ENCODE peak calls at places on chromosomes 3 and 15, in five cellular contexts. One of them, this sample, is unnamed.

GRCh38 chr15:36691596-36691995 is 112.2 kb downstream of the CDIN1 start:
- DNase-seq in activated effector memory CD4-positive, alpha-beta T cell treated with anti-CD3 and anti-CD28 coated beads, Interleukin-2, amount 50 U/mL, for 16 hours: no peak
- DNase-seq in stimulated activated CD4-positive, alpha-beta T cell treated with anti-CD3 and anti-CD28 coated beads, Interleukin-15, amount 100 ng/mL, for 1 hour: no peak
- DNase-seq in iris pigment epithelial cell: no peak
- DNase-seq in type B pancreatic cell: no peak
- DNase-seq in this sample: no peak

GRCh38 chr15:52136471-52136993 is 24.0 kb upstream of the BCL2L10 start:
- DNase-seq in activated effector memory CD4-positive, alpha-beta T cell treated with anti-CD3 and anti-CD28 coated beads, Interleukin-2, amount 50 U/mL, for 16 hours: no peak
- DNase-seq in stimulated activated CD4-positive, alpha-beta T cell treated with anti-CD3 and anti-CD28 coated beads, Interleukin-15, amount 100 ng/mL, for 1 hour: no peak
- DNase-seq in iris pigment epithelial cell: no peak
- DNase-seq in type B pancreatic cell: no peak
- DNase-seq in this sample: no peak

GRCh38 chr15:41975679-41976078 is 3.3 kb upstream of the EHD4 start:
- DNase-seq in activated effector memory CD4-positive, alpha-beta T cell treated with anti-CD3 and anti-CD28 coated beads, Interleukin-2, amount 50 U/mL, for 16 hours: no peak
- DNase-seq in stimulated activated CD4-positive, alpha-beta T cell treated with anti-CD3 and anti-CD28 coated beads, Interleukin-15, amount 100 ng/mL, for 1 hour: no peak
- DNase-seq in iris pigment epithelial cell: no peak
- DNase-seq in type B pancreatic cell: no peak
- DNase-seq in this sample: no peak

GRCh38 chr15:75125935-75126334 is 75.7 kb upstream of the C15orf39 start:
- DNase-seq in activated effector memory CD4-positive, alpha-beta T cell treated with anti-CD3 and anti-CD28 coated beads, Interleukin-2, amount 50 U/mL, for 16 hours: no peak
- DNase-seq in stimulated activated CD4-positive, alpha-beta T cell treated with anti-CD3 and anti-CD28 coated beads, Interleukin-15, amount 100 ng/mL, for 1 hour: no peak
- DNase-seq in iris pigment epithelial cell: no peak
- DNase-seq in type B pancreatic cell: no peak
- DNase-seq in this sample: no peak

GRCh38 chr3:64411101-64411500 is 185.8 kb upstream of the PRICKLE2 start:
- DNase-seq in activated effector memory CD4-positive, alpha-beta T cell treated with anti-CD3 and anti-CD28 coated beads, Interleukin-2, amount 50 U/mL, for 16 hours: no peak
- DNase-seq in stimulated activated CD4-positive, alpha-beta T cell treated with anti-CD3 and anti-CD28 coated beads, Interleukin-15, amount 100 ng/mL, for 1 hour: no peak
- DNase-seq in iris pigment epithelial cell: no peak
- DNase-seq in type B pancreatic cell: no peak
- DNase-seq in this sample: no peak

GRCh38 chr15:31338318-31338878 is 11.8 kb downstream of the KLF13 start:
- DNase-seq in activated effector memory CD4-positive, alpha-beta T cell treated with anti-CD3 and anti-CD28 coated beads, Interleukin-2, amount 50 U/mL, for 16 hours: no peak
- DNase-seq in stimulated activated CD4-positive, alpha-beta T cell treated with anti-CD3 and anti-CD28 coated beads, Interleukin-15, amount 100 ng/mL, for 1 hour: no peak
- DNase-seq in iris pigment epithelial cell: no peak
- DNase-seq in type B pancreatic cell: no peak
- DNase-seq in this sample: no peak

GRCh38 chr3:130811552-130811951 is 64.9 kb upstream of the PIK3R4 start:
- DNase-seq in activated effector memory CD4-positive, alpha-beta T cell treated with anti-CD3 and anti-CD28 coated beads, Interleukin-2, amount 50 U/mL, for 16 hours: no peak
- DNase-seq in stimulated activated CD4-positive, alpha-beta T cell treated with anti-CD3 and anti-CD28 coated beads, Interleukin-15, amount 100 ng/mL, for 1 hour: no peak
- DNase-seq in iris pigment epithelial cell: no peak
- DNase-seq in type B pancreatic cell: no peak
- DNase-seq in this sample: no peak

GRCh38 chr3:72177075-72178050 is 392.4 kb upstream of the PROK2 start:
- DNase-seq in activated effector memory CD4-positive, alpha-beta T cell treated with anti-CD3 and anti-CD28 coated beads, Interleukin-2, amount 50 U/mL, for 16 hours: no peak
- DNase-seq in stimulated activated CD4-positive, alpha-beta T cell treated with anti-CD3 and anti-CD28 coated beads, Interleukin-15, amount 100 ng/mL, for 1 hour: no peak
- DNase-seq in iris pigment epithelial cell: peak; percentile 50
- DNase-seq in type B pancreatic cell: no peak
- DNase-seq in this sample: no peak

GRCh38 chr15:40333922-40334492 is 6.7 kb downstream of the CCDC9B start:
- DNase-seq in activated effector memory CD4-positive, alpha-beta T cell treated with anti-CD3 and anti-CD28 coated beads, Interleukin-2, amount 50 U/mL, for 16 hours: no peak
- DNase-seq in stimulated activated CD4-positive, alpha-beta T cell treated with anti-CD3 and anti-CD28 coated beads, Interleukin-15, amount 100 ng/mL, for 1 hour: no peak
- DNase-seq in iris pigment epithelial cell: peak; percentile 86
- DNase-seq in type B pancreatic cell: no peak
- DNase-seq in this sample: no peak

This sample was measured in PC-9.